ENCODE peak calls at places on chromosomes 6 and 20, in seven cellular contexts. W, L, K, C, A, V and J are unnamed samples. For H3K4me1, the result is how much of the 10 kb centered on the place peaks cover.

GRCh38 chr20:48711696-48712464 is 115.9 kb downstream of the PREX1 start:
- DNase-seq in V (no peak), K (no peak), L (no peak), W (no peak), A (no peak), C (no peak), J (no peak)

GRCh38 chr6:89411269-89412070 is 603 bp downstream of the RRAGD start:
- DNase-seq in W (peak), K (peak), L (peak), V (peak), A (peak), C (no peak), J (no peak)

GRCh38 chr20:43904195-43904594 is 10.5 kb upstream of the TOX2 start:
- DNase-seq in L (no peak), V (no peak), K (no peak), A (no peak), C (peak), W (peak), J (no peak)

GRCh38 chr20:50678213-50678898 is 13.0 kb downstream of the RIPOR3 start:
- DNase-seq in W (peak), A (no peak), K (no peak), L (no peak), V (no peak), C (no peak), J (no peak)

GRCh38 chr20:44970243-44970757 is 4.0 kb downstream of the STK4 start:
- DNase-seq in W (no peak), V (no peak), K (no peak), L (no peak), C (no peak), A (no peak), J (no peak)

GRCh38 chr20:64052987-64053840 is 3.8 kb upstream of the SOX18 start:
- DNase-seq in K (no peak), C (no peak), W (no peak), V (no peak), A (no peak), L (no peak), J (no peak)

GRCh38 chr6:126581316-126581715 is 241.4 kb downstream of the CENPW start:
- DNase-seq in K (no peak), C (no peak), W (no peak), L (no peak), V (no peak), A (no peak), J (no peak)

GRCh38 chr6:110646951-110647910 is 168.0 kb downstream of the CDK19 start:
- DNase-seq in A (no peak), K (no peak), V (no peak), L (no peak), W (no peak), C (no peak), J (no peak)

GRCh38 chr20:30602424-30602823 is 655.0 kb upstream of the DEFB115 start:
- DNase-seq in V (no peak), C (no peak), L (no peak), K (no peak), W (no peak), A (no peak), J (no peak)

GRCh38 chr20:21677781-21678180 is 27.7 kb upstream of the PAX1 start:
- DNase-seq in A (no peak), L (no peak), K (no peak), V (no peak), W (no peak), C (no peak), J (no peak)

GRCh38 chr6:5025911-5026819 is 22.3 kb upstream of the RPP40 start:
- DNase-seq in C (peak), L (peak), W (peak), K (peak), V (no peak), A (peak), J (no peak)

GRCh38 chr20:8331740-8332412 is 199.8 kb downstream of the PLCB1 start:
- DNase-seq in W (no peak), L (peak), A (peak), V (no peak), C (no peak), K (no peak), J (no peak)

GRCh38 chr6:26087284-26088115 is at the start of gene HFE:
- DNase-seq in A (peak), C (no peak), W (peak), V (peak), L (peak), K (peak), J (no peak)

GRCh38 chr6:156618600-156619205 is 158.5 kb upstream of the ARID1B start:
- DNase-seq in A (peak), W (no peak), C (peak), V (no peak), L (peak), K (peak), J (peak)

GRCh38 chr6:83962592-83962991 is 71.0 kb upstream of the MRAP2 start:
- DNase-seq in L (no peak), V (no peak), W (no peak), K (no peak), A (no peak), C (no peak), J (no peak)

GRCh38 chr6:113205563-113205962 is 651.6 kb upstream of the MARCKS start:
- DNase-seq in A (no peak), C (no peak), K (no peak), L (no peak), V (no peak), W (no peak), J (no peak)

GRCh38 chr6:148179786-148180185 is 162.9 kb upstream of the SASH1 start:
- DNase-seq in K (no peak), V (no peak), L (no peak), A (no peak), C (no peak), W (peak), J (no peak)

GRCh38 chr6:1607557-1608221 is 2.0 kb upstream of the FOXC1 start:
- DNase-seq in A (no peak), K (no peak), L (peak), C (no peak), W (peak), V (no peak), J (no peak)

GRCh38 chr6:25670793-25671513 is 18.9 kb downstream of the SCGN start:
- DNase-seq in V (no peak), W (peak), L (no peak), K (peak), C (no peak), A (no peak), J (no peak)

GRCh38 chr6:157487110-157487773 is 106.3 kb downstream of the ZDHHC14 start:
- DNase-seq in C (no peak), K (no peak), V (no peak), L (no peak), A (no peak), W (no peak), J (no peak)

GRCh38 chr6:128979061-128979460 is 96.1 kb downstream of the LAMA2 start:
- DNase-seq in K (no peak), V (no peak), L (no peak), W (no peak), C (no peak), A (no peak), J (no peak)
- H3K4me3 ChIP-seq in K (no peak), V (no peak), L (no peak), W (no peak), C (no peak), A (no peak), J (no peak)

DNA sequence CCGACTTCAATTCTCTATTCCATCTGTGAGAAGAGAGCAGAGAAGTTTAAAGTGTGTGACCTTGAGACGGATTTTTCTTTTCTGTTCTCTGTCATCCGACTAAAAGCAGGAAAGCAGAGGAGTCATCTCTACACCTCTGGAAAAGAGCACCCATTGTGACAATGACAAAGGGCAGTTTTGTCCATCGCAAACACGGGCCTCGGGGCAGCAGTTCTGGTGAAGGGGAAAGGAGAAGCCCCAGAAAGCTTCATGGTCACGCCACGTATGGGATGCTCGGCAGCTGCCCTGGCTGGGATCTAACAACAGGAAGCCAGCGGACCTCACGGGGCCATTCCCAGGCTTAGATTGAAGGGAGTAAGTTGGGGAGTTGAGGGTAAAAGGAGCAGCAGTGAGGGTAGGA is 52.0 kb upstream of the HBS1L start:
- DNase-seq in A (no peak), V (no peak), K (no peak), C (no peak), W (no peak), L (no peak), J (no peak)
- H3K4me1 ChIP-seq in A (under half), V (under half), K (under half), C (under half), W (under half), L (under half), J (under half)

GRCh38 chr6:35092362-35093117 is 48.6 kb downstream of the TCP11 start:
- DNase-seq in A (no peak), K (no peak), C (no peak), L (peak), W (peak), V (no peak), J (no peak)
- H3K27ac ChIP-seq in A (no peak), K (no peak), C (no peak), L (peak), W (peak), V (no peak), J (no peak)

DNA sequence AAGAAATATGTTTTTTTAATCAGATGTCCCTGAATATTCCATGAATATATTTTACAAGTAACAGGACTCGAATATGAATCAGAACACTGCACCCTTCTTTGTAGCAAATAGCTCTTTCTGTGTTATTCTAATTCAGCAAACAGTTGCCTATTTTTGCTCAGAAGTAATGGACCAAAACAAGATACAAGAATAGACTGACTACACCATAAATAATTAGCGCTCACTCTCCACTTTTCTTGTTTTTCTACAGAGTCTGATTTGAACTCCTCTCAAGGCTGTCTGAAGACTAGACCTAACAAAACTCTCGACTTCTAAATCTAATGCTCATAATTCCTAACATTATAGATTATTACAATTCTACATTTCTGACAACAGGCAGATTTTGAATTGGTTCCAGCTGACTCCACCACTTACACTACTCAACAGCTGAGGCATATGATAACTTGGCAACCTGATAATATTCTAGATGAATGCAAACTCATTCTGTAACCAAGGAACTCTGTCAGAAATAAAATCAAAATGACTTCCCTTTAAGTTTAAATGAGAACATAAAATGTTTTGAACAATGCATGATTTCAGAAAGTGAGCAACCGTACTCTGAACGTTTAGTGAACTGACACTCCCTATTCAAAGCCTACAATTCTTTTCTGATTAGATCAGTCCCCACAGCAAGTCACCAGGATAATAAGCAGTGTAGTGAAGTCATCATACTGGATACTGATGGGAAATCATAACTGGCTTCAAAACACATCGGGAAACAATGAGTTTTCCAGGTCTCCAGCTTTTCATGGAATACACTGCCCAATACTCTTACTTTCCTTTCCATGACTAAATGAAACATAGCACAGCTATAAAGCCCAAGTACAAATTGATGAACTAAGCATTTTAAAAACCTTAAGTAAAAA is 114.2 kb upstream of the BEND6 start:
- DNase-seq in C (no peak), A (no peak), V (no peak), L (no peak), W (peak), K (no peak), J (no peak)
- H3K4me3 ChIP-seq in C (peak), A (no peak), V (no peak), L (peak), W (no peak), K (peak), J (no peak)

GRCh38 chr6:33633462-33634158 is 12.5 kb downstream of the ITPR3 start:
- DNase-seq in C (no peak), A (peak), K (peak), W (peak), V (peak), L (peak), J (no peak)

GRCh38 chr6:33631971-33632585 is 11.0 kb downstream of the ITPR3 start:
- DNase-seq in V (no peak), C (no peak), A (no peak), W (peak), L (no peak), K (no peak), J (no peak)

GRCh38 chr6:33634203-33634727 is 13.1 kb downstream of the ITPR3 start:
- DNase-seq in V (no peak), A (peak), L (no peak), W (peak), C (no peak), K (peak), J (no peak)

GRCh38 chr6:33633084-33633461 is 12.0 kb downstream of the ITPR3 start:
- DNase-seq in C (no peak), K (no peak), L (no peak), A (no peak), V (no peak), W (no peak), J (no peak)

GRCh38 chr6:33632603-33633039 is 11.5 kb downstream of the ITPR3 start:
- DNase-seq in K (peak), V (peak), L (peak), C (no peak), A (no peak), W (peak), J (peak)
- H3K4me1 ChIP-seq in K (under half), V (under half), L (under half), C (under half), A (under half), W (half or more), J (under half)

GRCh38 chr6:34285571-34285970 is 36.8 kb upstream of the SMIM29 start:
- DNase-seq in L (no peak), K (no peak), A (no peak), C (no peak), W (no peak), V (no peak), J (no peak)
- H3K27ac ChIP-seq in L (no peak), K (no peak), A (peak), C (no peak), W (no peak), V (no peak), J (no peak)

GRCh38 chr6:16398587-16398986 is 160.2 kb downstream of the GMPR start:
- DNase-seq in C (no peak), L (no peak), K (no peak), W (no peak), V (no peak), A (no peak), J (no peak)

GRCh38 chr6:16400248-16400760 is 161.9 kb downstream of the GMPR start:
- DNase-seq in W (no peak), L (no peak), A (no peak), K (no peak), C (no peak), V (no peak), J (no peak)

GRCh38 chr6:16397623-16398022 is 159.2 kb downstream of the GMPR start:
- DNase-seq in W (no peak), A (no peak), L (no peak), K (no peak), V (no peak), C (no peak), J (no peak)

GRCh38 chr6:16396497-16397319 is 158.3 kb downstream of the GMPR start:
- DNase-seq in C (no peak), K (no peak), W (no peak), L (no peak), V (no peak), A (no peak), J (no peak)

DNA sequence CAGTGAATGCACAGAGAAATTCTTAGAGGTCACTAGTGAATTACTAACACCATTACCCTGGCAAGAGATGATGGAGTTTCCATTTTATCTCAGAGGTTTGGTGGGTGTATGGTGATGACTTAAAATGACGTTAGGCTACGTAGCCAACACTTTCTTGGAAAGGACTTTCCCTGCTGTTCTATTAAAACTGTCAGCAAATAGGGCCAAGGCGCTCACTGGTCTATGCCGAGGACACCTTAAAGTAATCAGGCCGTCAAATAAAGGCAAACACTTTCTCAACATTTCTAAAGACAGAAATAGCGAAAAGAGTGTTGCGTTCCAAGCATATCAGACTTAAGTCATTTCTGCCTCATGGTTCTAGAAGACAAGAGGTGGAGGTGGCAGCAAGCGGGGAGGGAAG is 160.8 kb downstream of the GMPR start:
- DNase-seq in C (no peak), K (no peak), L (no peak), A (no peak), V (no peak), W (no peak), J (no peak)
- H3K4me3 ChIP-seq in C (no peak), K (no peak), L (no peak), A (no peak), V (no peak), W (no peak), J (no peak)